ENCODE peak calls at places on chromosomes 11 and 22, in seven cellular contexts. Q is neuronal stem cell, B is kidney, C is HAP-1, U is PC-3, I is small intestine, P is IMR-90. K is an unnamed sample.

GRCh38 chr11:10931761-10932700 is 74.2 kb upstream of the ZBED5 start:
- DNase-seq in B (peak; percentile 79), P (no peak), U (peak; percentile 30), Q (peak; percentile 43), I (no peak), C (peak; percentile 25), K (no peak)

GRCh38 chr11:123707206-123707605 is 34.3 kb downstream of the ZNF202 start:
- DNase-seq in C (no peak), Q (no peak), U (no peak), I (no peak), B (no peak), P (no peak), K (no peak)

GRCh38 chr22:29272624-29273023 is 4.6 kb downstream of the EWSR1 start:
- DNase-seq in C (no peak), Q (no peak), P (no peak), I (no peak), U (no peak), B (no peak), K (no peak)

GRCh38 chr11:12765428-12765827 is 91.2 kb downstream of the TEAD1 start:
- DNase-seq in B (no peak), Q (no peak), P (peak; percentile 60), C (no peak), U (no peak), I (no peak), K (no peak)

GRCh38 chr22:32480238-32480637 is 5.6 kb downstream of the FBXO7 start:
- DNase-seq in P (no peak), U (no peak), B (no peak), C (no peak), Q (no peak), I (no peak), K (no peak)

GRCh38 chr11:59756845-59757244 is 1.7 kb downstream of the STX3 start:
- DNase-seq in C (no peak), I (peak; percentile 89), B (no peak), Q (no peak), P (peak; percentile 15), U (peak; percentile 93), K (no peak)

GRCh38 chr11:104275992-104276391 is 112.0 kb upstream of the PDGFD start:
- DNase-seq in U (peak; percentile 37), B (no peak), I (no peak), P (peak; percentile 8), Q (no peak), C (no peak), K (no peak)

GRCh38 chr11:86608251-86608799 is 64.1 kb downstream of the ME3 start:
- DNase-seq in I (peak; percentile 76), U (peak; percentile 82), B (peak; percentile 64), P (peak; percentile 80), Q (no peak), C (peak; percentile 64), K (peak; percentile 72)

GRCh38 chr11:59144096-59144495 is 1.4 kb downstream of the FAM111A start:
- DNase-seq in B (no peak), Q (no peak), I (peak; percentile 12), U (peak; percentile 20), C (no peak), P (peak; percentile 0), K (no peak)

GRCh38 chr11:127816959-127817358 is 770.4 kb downstream of the ETS1 start:
- DNase-seq in B (no peak), P (no peak), Q (no peak), U (no peak), I (peak; percentile 9), C (no peak), K (no peak)

GRCh38 chr11:95282337-95282751 is 51.3 kb upstream of the SESN3 start:
- DNase-seq in C (no peak), P (no peak), B (no peak), U (no peak), Q (no peak), I (peak; percentile 82), K (no peak)

GRCh38 chr11:35792148-35792845 is 129.7 kb downstream of the TRIM44 start:
- DNase-seq in Q (no peak), C (no peak), U (no peak), P (no peak), B (no peak), I (no peak), K (no peak)

GRCh38 chr11:91133361-91133760 is 910.5 kb upstream of the CHORDC1 start:
- DNase-seq in C (no peak), I (no peak), Q (no peak), U (no peak), P (peak; percentile 43), B (no peak), K (no peak)

GRCh38 chr11:95977534-95978174 is 53.7 kb upstream of the MTMR2 start:
- DNase-seq in C (no peak), I (no peak), U (peak; percentile 98), P (peak; percentile 69), Q (no peak), B (no peak), K (no peak)

GRCh38 chr11:96758957-96759356 is 369.1 kb downstream of the JRKL start:
- DNase-seq in U (no peak), Q (no peak), P (no peak), B (no peak), I (no peak), C (no peak), K (no peak)

GRCh38 chr11:44755553-44756505 is 29.1 kb downstream of the TSPAN18 start:
- DNase-seq in B (no peak), C (no peak), Q (no peak), P (no peak), U (no peak), I (no peak), K (no peak)

GRCh38 chr11:76824083-76824939 is 36.4 kb upstream of the ACER3 start:
- DNase-seq in P (peak; percentile 54), C (no peak), U (peak; percentile 78), I (no peak), Q (no peak), B (no peak), K (no peak)

GRCh38 chr11:14454861-14455632 is 44.6 kb downstream of the COPB1 start:
- DNase-seq in U (peak; percentile 55), P (peak; percentile 39), C (peak; percentile 22), Q (peak; percentile 1), I (peak; percentile 28), B (no peak), K (no peak)

GRCh38 chr11:134275534-134276395 is at the start of gene GLB1L3:
- DNase-seq in B (no peak), U (no peak), C (peak; percentile 46), Q (no peak), I (no peak), P (no peak), K (no peak)

GRCh38 chr11:2390871-2391662 is 9.5 kb upstream of the TSSC4 start:
- DNase-seq in P (peak; percentile 78), U (peak; percentile 34), B (peak; percentile 90), I (no peak), Q (no peak), C (no peak), K (no peak)

GRCh38 chr22:32202161-32202538 is 2.7 kb downstream of the RFPL2 start:
- DNase-seq in U (no peak), B (no peak), C (no peak), Q (no peak), I (no peak), P (no peak), K (no peak)

GRCh38 chr11:38553033-38553432 is 1955.0 kb upstream of the RAG2 start:
- DNase-seq in P (no peak), C (no peak), U (no peak), Q (no peak), I (no peak), B (no peak), K (no peak)

GRCh38 chr22:29197096-29197495 is 8.6 kb upstream of the EMID1 start:
- DNase-seq in U (no peak), B (peak; percentile 10), Q (no peak), I (no peak), C (no peak), P (no peak), K (no peak)

GRCh38 chr11:35138949-35139881 is at the start of gene CD44:
- DNase-seq in C (no peak), Q (peak; percentile 18), I (peak; percentile 72), B (peak; percentile 89), P (peak; percentile 86), U (peak; percentile 83), K (peak; percentile 88)

GRCh38 chr22:41245917-41246499 is 5.3 kb upstream of the CHADL start:
- DNase-seq in B (no peak), Q (no peak), C (no peak), U (no peak), P (no peak), I (no peak), K (no peak)

GRCh38 chr11:111691176-111691575 is 75.0 kb downstream of the PPP2R1B start:
- DNase-seq in U (no peak), B (no peak), P (no peak), I (no peak), C (no peak), Q (no peak), K (no peak)

GRCh38 chr11:100329352-100329751 is 357.7 kb upstream of the ARHGAP42 start:
- DNase-seq in C (no peak), Q (no peak), B (no peak), P (no peak), I (no peak), U (no peak), K (no peak)

GRCh38 chr22:39351689-39352214 is 2.0 kb downstream of the SYNGR1 start:
- DNase-seq in Q (no peak), C (no peak), P (peak; percentile 44), U (no peak), B (no peak), I (peak; percentile 9), K (no peak)

GRCh38 chr11:6621711-6622211 is 2.5 kb upstream of the TPP1 start:
- DNase-seq in C (no peak), P (no peak), B (peak; percentile 72), I (no peak), U (no peak), Q (no peak), K (no peak)

GRCh38 chr22:46330426-46330825 is 5.1 kb upstream of the TRMU start:
- DNase-seq in P (no peak), U (no peak), C (no peak), Q (no peak), B (no peak), I (no peak), K (no peak)
- H3K9me3 ChIP-seq in P (no peaks in the 10 kb centered on the region), U (no peaks in the 10 kb centered on the region), C (no peaks in the 10 kb centered on the region), Q (no peaks in the 10 kb centered on the region), B (no peaks in the 10 kb centered on the region), I (no peaks in the 10 kb centered on the region), K (no peaks in the 10 kb centered on the region)

DNA sequence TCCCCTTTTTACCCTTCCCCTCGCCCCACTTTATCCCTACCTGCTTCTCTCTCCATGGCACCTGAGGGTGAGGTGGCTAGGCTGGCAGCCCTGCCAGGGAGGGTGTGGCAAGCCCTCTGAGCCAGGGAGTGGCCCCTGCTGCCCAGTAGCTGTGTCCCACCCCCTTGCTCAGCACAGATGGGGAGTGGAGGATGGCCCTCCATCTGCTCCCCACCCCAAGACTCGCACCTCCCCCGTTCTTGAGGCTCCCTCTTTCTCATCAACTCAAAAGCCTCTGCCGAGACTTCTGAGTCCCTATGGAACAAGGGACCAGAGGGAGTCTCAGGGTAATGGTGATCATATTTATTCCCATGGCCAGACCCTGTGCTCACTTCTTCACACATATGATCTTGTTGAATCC is 1.7 kb downstream of the TMEM151A start:
- DNase-seq in C (no peak), I (no peak), Q (no peak), U (no peak), B (no peak), P (no peak), K (no peak)
- H3K4me1 ChIP-seq in C (peaks cover 5% of the 10 kb centered on the region), I (peaks cover 8% of the 10 kb centered on the region), Q (peaks cover 10% of the 10 kb centered on the region), U (peaks cover 9% of the 10 kb centered on the region), B (peaks cover 5% of the 10 kb centered on the region), P (peaks cover 4% of the 10 kb centered on the region), K (peaks cover 19% of the 10 kb centered on the region)

GRCh38 chr11:31813242-31813960 is 2.3 kb upstream of the PAX6 start:
- DNase-seq in C (peak; percentile 66), B (no peak), P (no peak), U (peak; percentile 29), Q (no peak), I (no peak), K (no peak)
- H3K9me3 ChIP-seq in C (no peaks in the 10 kb centered on the region), B (no peaks in the 10 kb centered on the region), P (peaks cover 4% of the 10 kb centered on the region), U (no peaks in the 10 kb centered on the region), Q (no peaks in the 10 kb centered on the region), I (no peaks in the 10 kb centered on the region), K (no peaks in the 10 kb centered on the region)

GRCh38 chr11:61460986-61461385 is 31.1 kb downstream of the SDHAF2 start:
- DNase-seq in P (no peak), U (no peak), Q (no peak), I (no peak), B (no peak), C (no peak), K (no peak)
- H3K4me1 ChIP-seq in P (no peaks in the 10 kb centered on the region), U (no peaks in the 10 kb centered on the region), Q (no peaks in the 10 kb centered on the region), I (no peaks in the 10 kb centered on the region), B (no peaks in the 10 kb centered on the region), C (no peaks in the 10 kb centered on the region), K (peaks cover 11% of the 10 kb centered on the region)